ENCODE peak calls at places on chromosome 17, in ten cellular contexts. A is fibroblast of pulmonary artery, Q is H9, E is RWPE1, T is upper lobe of right lung, O is HFF-Myc, W is astrocyte, G is Peyer's patch, M is spleen, Z is colonic mucosa. V is an unnamed sample.

GRCh38 chr17:53426505-53426904 is 396.2 kb upstream of the KIF2B start:
- DNase-seq in A (no peak), Q (no peak), E (no peak), T (no peak), O (no peak), W (no peak), G (no peak), M (no peak), Z (no peak), V (no peak)

GRCh38 chr17:29615048-29615385 is 7.7 kb downstream of the CORO6 start:
- DNase-seq in A (no peak), Q (no peak), E (no peak), T (peak), O (no peak), W (no peak), G (no peak), M (peak), Z (peak), V (no peak)

GRCh38 chr17:11969565-11969964 is 27.7 kb downstream of the ZNF18 start:
- DNase-seq in A (no peak), Q (no peak), E (peak), T (no peak), O (no peak), W (no peak), G (no peak), M (no peak), Z (no peak), V (no peak)

GRCh38 chr17:49290690-49291326 is 60.2 kb upstream of the PHOSPHO1 start:
- DNase-seq in A (peak), Q (no peak), E (peak), T (no peak), O (peak), W (peak), G (no peak), M (no peak), Z (peak), V (no peak)

GRCh38 chr17:56593073-56593740 is at the start of gene NOG:
- DNase-seq in A (no peak), Q (peak), E (peak), T (peak), O (no peak), W (peak), G (no peak), M (peak), Z (peak), V (no peak)

GRCh38 chr17:42428141-42428944 is 5.3 kb upstream of the CAVIN1 start:
- DNase-seq in A (peak), Q (peak), E (peak), T (no peak), O (peak), W (peak), G (no peak), M (no peak), Z (peak), V (no peak)

GRCh38 chr17:8857919-8858318 is 9.6 kb downstream of the PIK3R6 start:
- DNase-seq in A (peak), Q (peak), E (peak), T (no peak), O (no peak), W (peak), G (no peak), M (no peak), Z (no peak), V (no peak)

GRCh38 chr17:34299918-34300600 is 14.5 kb downstream of the CCL11 start:
- DNase-seq in A (peak), Q (no peak), E (no peak), T (no peak), O (no peak), W (peak), G (no peak), M (no peak), Z (no peak), V (no peak)

GRCh38 chr17:77136420-77136767 is 4.4 kb upstream of the SEC14L1 start:
- DNase-seq in A (no peak), Q (no peak), E (no peak), T (peak), O (no peak), W (no peak), G (no peak), M (no peak), Z (no peak), V (no peak)

GRCh38 chr17:38322156-38322779 is 21.5 kb downstream of the GPR179 start:
- DNase-seq in A (peak), Q (peak), E (peak), T (peak), O (no peak), W (peak), G (peak), M (peak), Z (peak), V (peak)

GRCh38 chr17:8430966-8431365 is 4.7 kb upstream of the NDEL1 start:
- DNase-seq in A (peak), Q (no peak), E (peak), T (no peak), O (no peak), W (peak), G (no peak), M (no peak), Z (no peak), V (peak)

GRCh38 chr17:38585056-38585804 is 20.5 kb downstream of the SRCIN1 start:
- DNase-seq in A (no peak), Q (peak), E (no peak), T (no peak), O (no peak), W (no peak), G (no peak), M (no peak), Z (no peak), V (no peak)

GRCh38 chr17:66987059-66987616 is 22.6 kb downstream of the CACNG4 start:
- DNase-seq in A (no peak), Q (no peak), E (no peak), T (no peak), O (no peak), W (no peak), G (no peak), M (no peak), Z (no peak), V (no peak)

GRCh38 chr17:8754890-8755289 is 3.5 kb downstream of the SPDYE4 start:
- DNase-seq in A (no peak), Q (no peak), E (no peak), T (no peak), O (no peak), W (no peak), G (no peak), M (no peak), Z (no peak), V (no peak)

GRCh38 chr17:73072254-73072962 is 20.1 kb downstream of the SLC39A11 start:
- DNase-seq in A (no peak), Q (no peak), E (no peak), T (no peak), O (no peak), W (peak), G (no peak), M (no peak), Z (no peak), V (no peak)

GRCh38 chr17:75073618-75074047 is 14.1 kb upstream of the SLC16A5 start:
- DNase-seq in A (no peak), Q (no peak), E (no peak), T (no peak), O (no peak), W (no peak), G (no peak), M (peak), Z (no peak), V (no peak)

GRCh38 chr17:82255573-82255972 is 17.9 kb downstream of the CSNK1D start:
- DNase-seq in A (no peak), Q (no peak), E (no peak), T (no peak), O (no peak), W (no peak), G (no peak), M (no peak), Z (no peak), V (no peak)

GRCh38 chr17:47687748-47688147 is 6.2 kb upstream of the TBKBP1 start:
- DNase-seq in A (no peak), Q (peak), E (no peak), T (no peak), O (no peak), W (no peak), G (no peak), M (no peak), Z (no peak), V (no peak)

GRCh38 chr17:42819939-42820535 is 4.0 kb downstream of the BECN1 start:
- DNase-seq in A (peak), Q (peak), E (no peak), T (peak), O (no peak), W (no peak), G (peak), M (peak), Z (peak), V (no peak)

GRCh38 chr17:32833076-32833475 is 43.8 kb downstream of the MYO1D start:
- DNase-seq in A (no peak), Q (no peak), E (no peak), T (no peak), O (no peak), W (no peak), G (no peak), M (no peak), Z (no peak), V (no peak)

GRCh38 chr17:5762191-5762590 is 177.9 kb upstream of the NLRP1 start:
- DNase-seq in A (peak), Q (no peak), E (no peak), T (no peak), O (no peak), W (no peak), G (no peak), M (no peak), Z (no peak), V (no peak)

GRCh38 chr17:78197147-78197830 is 10.1 kb downstream of the AFMID start:
- DNase-seq in A (no peak), Q (peak), E (no peak), T (no peak), O (no peak), W (no peak), G (no peak), M (no peak), Z (no peak), V (no peak)

GRCh38 chr17:42403150-42403549 is 14.9 kb upstream of the STAT3 start:
- DNase-seq in A (no peak), Q (peak), E (no peak), T (no peak), O (no peak), W (no peak), G (peak), M (no peak), Z (peak), V (no peak)

GRCh38 chr17:59950049-59950448 is 14.5 kb downstream of the RNFT1 start:
- DNase-seq in A (no peak), Q (no peak), E (no peak), T (no peak), O (no peak), W (no peak), G (no peak), M (no peak), Z (no peak), V (no peak)

GRCh38 chr17:45649796-45650195 is 134.3 kb upstream of the CRHR1 start:
- DNase-seq in A (no peak), Q (no peak), E (no peak), T (peak), O (no peak), W (no peak), G (no peak), M (no peak), Z (no peak), V (no peak)

GRCh38 chr17:64777413-64778101 is 115.5 kb upstream of the SMURF2 start:
- DNase-seq in A (no peak), Q (no peak), E (no peak), T (peak), O (no peak), W (no peak), G (peak), M (peak), Z (peak), V (no peak)

GRCh38 chr17:56540791-56541190 is 52.7 kb upstream of the NOG start:
- DNase-seq in A (no peak), Q (peak), E (no peak), T (no peak), O (no peak), W (no peak), G (no peak), M (no peak), Z (no peak), V (no peak)

DNA sequence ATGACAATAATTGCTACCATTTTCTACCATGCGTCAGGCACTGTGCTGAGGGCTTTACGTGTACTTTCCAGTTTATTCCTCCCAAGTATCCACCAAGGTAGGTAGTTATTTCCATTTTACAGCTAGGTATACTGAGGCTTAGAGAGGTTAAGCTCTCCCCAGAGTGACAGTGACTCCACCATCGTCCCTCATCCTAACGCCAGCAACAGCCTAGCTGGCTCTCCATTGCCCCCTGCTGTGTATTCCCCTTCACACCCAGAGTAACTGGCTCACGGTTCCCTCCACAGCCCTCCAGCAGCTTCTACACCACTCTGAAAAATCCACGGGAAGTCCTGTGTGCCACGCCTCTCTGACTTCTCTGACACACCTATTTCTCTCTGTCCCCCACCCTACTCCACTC is 7.1 kb upstream of the ASGR1 start:
- DNase-seq in A (peak), Q (no peak), E (no peak), T (no peak), O (no peak), W (no peak), G (no peak), M (no peak), Z (no peak), V (no peak)
- TF ChIP-seq CTCF in A (peak), Q (peak), E (no peak), T (peak), O (no peak), W (no peak), G (no peak), M (no peak), Z (no peak), V (no peak)

GRCh38 chr17:70947636-70948565 is 778.6 kb downstream of the KCNJ2 start:
- DNase-seq in A (no peak), Q (no peak), E (no peak), T (no peak), O (no peak), W (no peak), G (no peak), M (no peak), Z (no peak), V (no peak)

GRCh38 chr17:70947215-70947614 is 777.9 kb downstream of the KCNJ2 start:
- DNase-seq in A (no peak), Q (no peak), E (no peak), T (no peak), O (no peak), W (no peak), G (no peak), M (no peak), Z (no peak), V (no peak)

GRCh38 chr17:70945386-70945785 is 776.1 kb downstream of the KCNJ2 start:
- DNase-seq in A (peak), Q (peak), E (no peak), T (no peak), O (no peak), W (peak), G (no peak), M (no peak), Z (no peak), V (no peak)
- TF ChIP-seq CTCF in A (no peak), Q (peak), E (no peak), T (no peak), O (no peak), W (no peak), G (no peak), M (no peak), Z (no peak), V (no peak)

DNA sequence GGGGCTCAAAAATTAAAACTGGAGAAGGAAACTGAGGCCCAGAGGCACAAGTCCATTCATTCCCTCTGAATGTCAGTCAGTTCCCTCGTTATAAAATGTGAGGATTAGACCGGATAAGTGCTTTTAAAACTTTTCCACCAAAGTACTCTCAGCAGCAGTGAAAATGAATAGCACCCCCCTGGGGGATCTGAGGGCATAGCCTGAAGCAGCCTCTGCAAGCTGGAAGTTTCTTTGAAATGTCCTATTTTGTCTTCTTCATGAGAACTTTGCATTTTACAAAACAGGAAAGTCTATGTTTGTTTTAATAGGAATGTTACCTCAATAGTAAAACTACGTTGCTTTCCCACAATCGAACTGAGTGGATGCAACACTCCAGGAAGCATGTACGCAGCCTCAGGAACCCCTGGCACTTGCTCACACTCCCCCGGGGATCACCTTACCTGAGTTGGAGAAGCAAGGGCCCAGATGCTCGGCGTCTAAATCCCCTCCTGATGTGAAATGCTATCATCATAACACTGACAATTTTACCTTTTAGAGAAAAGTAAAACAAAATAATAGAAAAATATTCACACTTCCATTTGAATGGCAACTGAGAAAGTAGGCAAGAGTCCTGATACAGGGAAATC is 272.9 kb downstream of the CEP112 start:
- DNase-seq in A (peak), Q (no peak), E (no peak), T (no peak), O (no peak), W (no peak), G (no peak), M (no peak), Z (no peak), V (no peak)
- TF ChIP-seq CTCF in A (peak), Q (peak), E (no peak), T (peak), O (peak), W (no peak), G (no peak), M (no peak), Z (no peak), V (no peak)

DNA sequence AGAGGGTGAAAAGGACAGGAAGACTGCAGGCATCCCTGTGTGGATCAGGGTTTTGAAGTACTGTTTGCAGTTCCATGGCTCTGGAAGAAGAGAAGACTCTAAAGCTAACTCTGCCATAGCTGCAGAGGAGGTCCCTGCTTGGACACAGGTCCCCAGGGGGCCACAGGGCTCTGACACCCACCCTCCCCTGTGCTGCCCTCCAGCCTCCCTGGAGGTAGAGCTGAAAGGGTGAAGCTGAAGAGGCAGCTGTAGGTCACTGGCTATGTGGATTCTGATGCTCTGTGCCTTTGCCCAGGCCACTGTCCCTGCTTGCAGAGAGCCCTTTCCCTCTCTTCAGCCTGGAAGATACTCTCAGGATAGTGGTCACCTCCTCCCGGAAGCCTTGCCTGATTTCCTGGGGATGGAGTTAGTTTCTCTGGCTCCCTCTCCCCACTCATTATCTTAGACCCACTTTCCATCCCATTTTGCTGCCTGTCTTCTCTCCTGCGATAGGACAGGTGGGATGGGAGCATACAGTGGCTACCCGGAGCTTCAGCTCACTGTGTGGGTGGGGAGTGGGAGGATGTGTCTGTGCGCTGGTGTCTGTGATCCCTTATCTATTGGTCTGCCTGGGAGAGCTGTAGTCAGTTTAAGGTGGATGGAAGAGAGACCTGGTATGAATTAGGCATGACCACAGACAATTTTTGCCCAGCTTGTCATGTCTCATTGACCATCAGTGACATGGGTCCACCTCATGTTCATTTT is 89.8 kb upstream of the TMEM97 start:
- DNase-seq in A (no peak), Q (no peak), E (no peak), T (no peak), O (no peak), W (no peak), G (no peak), M (peak), Z (no peak), V (no peak)
- TF ChIP-seq CTCF in A (no peak), Q (no peak), E (no peak), T (no peak), O (no peak), W (no peak), G (no peak), M (no peak), Z (no peak), V (no peak)

GRCh38 chr17:43840814-43841213 is 6.2 kb upstream of the CD300LG start:
- DNase-seq in A (peak), Q (no peak), E (no peak), T (no peak), O (no peak), W (no peak), G (no peak), M (no peak), Z (no peak), V (no peak)
- TF ChIP-seq CTCF in A (peak), Q (peak), E (no peak), T (peak), O (peak), W (peak), G (no peak), M (peak), Z (no peak), V (no peak)